ENCODE peak calls at places on chromosomes 16 and 17, in eight cellular contexts. Y, S, W, T, F, V, H and J are unnamed samples.

GRCh38 chr16:69927056-69927757 is 23.9 kb upstream of the CLEC18A start:
- DNase-seq in Y (no peak), S (peak; percentile 80), W (peak; percentile 89), T (no peak), F (peak; percentile 76), V (peak; percentile 35), H (peak; percentile 78), J (no peak)

GRCh38 chr17:77445030-77445907 is 304.5 kb downstream of the SEC14L1 start:
- DNase-seq in Y (no peak), S (peak; percentile 70), W (no peak), T (peak; percentile 92), F (peak; percentile 61), V (no peak), H (no peak), J (no peak)

GRCh38 chr16:23016372-23016771 is 132.9 kb downstream of the USP31 start:
- DNase-seq in Y (no peak), S (no peak), W (no peak), T (peak; percentile 49), F (no peak), V (no peak), H (no peak), J (no peak)

GRCh38 chr17:80833952-80834895 is 157.4 kb upstream of the CHMP6 start:
- DNase-seq in Y (no peak), S (peak; percentile 76), W (peak; percentile 63), T (no peak), F (peak; percentile 84), V (peak; percentile 47), H (peak; percentile 59), J (no peak)

GRCh38 chr17:19928299-19928698 is 49.3 kb downstream of the AKAP10 start:
- DNase-seq in Y (no peak), S (no peak), W (no peak), T (no peak), F (no peak), V (no peak), H (no peak), J (no peak)

GRCh38 chr17:37700881-37701280 is 44.0 kb downstream of the HNF1B start:
- DNase-seq in Y (no peak), S (no peak), W (no peak), T (no peak), F (no peak), V (no peak), H (no peak), J (no peak)

GRCh38 chr16:70470927-70471341 is 16.5 kb downstream of the FCSK start:
- DNase-seq in Y (peak; percentile 65), S (no peak), W (no peak), T (no peak), F (peak; percentile 46), V (peak; percentile 35), H (peak; percentile 53), J (no peak)

GRCh38 chr16:49652441-49653175 is 203.3 kb downstream of the ZNF423 start:
- DNase-seq in Y (no peak), S (peak; percentile 84), W (peak; percentile 82), T (peak; percentile 56), F (peak; percentile 69), V (no peak), H (no peak), J (no peak)

GRCh38 chr16:16017812-16018211 is 68.4 kb downstream of the ABCC1 start:
- DNase-seq in Y (peak; percentile 49), S (no peak), W (no peak), T (no peak), F (no peak), V (no peak), H (no peak), J (no peak)

GRCh38 chr17:62135742-62136141 is 70.7 kb upstream of the MED13 start:
- DNase-seq in Y (no peak), S (no peak), W (no peak), T (no peak), F (no peak), V (no peak), H (no peak), J (no peak)

GRCh38 chr16:69166221-69166833 is 20.6 kb upstream of the SNTB2 start:
- DNase-seq in Y (no peak), S (no peak), W (no peak), T (no peak), F (no peak), V (no peak), H (no peak), J (no peak)

GRCh38 chr16:54152362-54153239 is 134.0 kb downstream of the IRX3 start:
- DNase-seq in Y (no peak), S (no peak), W (no peak), T (no peak), F (no peak), V (no peak), H (no peak), J (no peak)

GRCh38 chr16:765488-765865 is 4.9 kb downstream of the MSLN start:
- DNase-seq in Y (no peak), S (no peak), W (no peak), T (no peak), F (no peak), V (no peak), H (no peak), J (no peak)

GRCh38 chr17:77107506-77108433 is 33.0 kb upstream of the SEC14L1 start:
- DNase-seq in Y (no peak), S (no peak), W (no peak), T (no peak), F (no peak), V (no peak), H (no peak), J (no peak)

GRCh38 chr17:34797724-34798123 is 163.5 kb downstream of the CCT6B start:
- DNase-seq in Y (peak; percentile 11), S (no peak), W (no peak), T (no peak), F (no peak), V (no peak), H (peak; percentile 37), J (no peak)

GRCh38 chr16:81554993-81555392 is 110.4 kb downstream of the CMIP start:
- DNase-seq in Y (no peak), S (no peak), W (no peak), T (no peak), F (no peak), V (no peak), H (no peak), J (no peak)

GRCh38 chr17:72465191-72466024 is 344.6 kb downstream of the SOX9 start:
- DNase-seq in Y (peak; percentile 98), S (no peak), W (no peak), T (peak; percentile 74), F (no peak), V (no peak), H (no peak), J (no peak)

GRCh38 chr16:72060405-72060804 is 2.6 kb upstream of the HPR start:
- DNase-seq in Y (no peak), S (no peak), W (no peak), T (no peak), F (no peak), V (no peak), H (no peak), J (no peak)

GRCh38 chr17:72249441-72249840 is 128.6 kb downstream of the SOX9 start:
- DNase-seq in Y (no peak), S (no peak), W (no peak), T (peak; percentile 82), F (no peak), V (no peak), H (no peak), J (no peak)

DNA sequence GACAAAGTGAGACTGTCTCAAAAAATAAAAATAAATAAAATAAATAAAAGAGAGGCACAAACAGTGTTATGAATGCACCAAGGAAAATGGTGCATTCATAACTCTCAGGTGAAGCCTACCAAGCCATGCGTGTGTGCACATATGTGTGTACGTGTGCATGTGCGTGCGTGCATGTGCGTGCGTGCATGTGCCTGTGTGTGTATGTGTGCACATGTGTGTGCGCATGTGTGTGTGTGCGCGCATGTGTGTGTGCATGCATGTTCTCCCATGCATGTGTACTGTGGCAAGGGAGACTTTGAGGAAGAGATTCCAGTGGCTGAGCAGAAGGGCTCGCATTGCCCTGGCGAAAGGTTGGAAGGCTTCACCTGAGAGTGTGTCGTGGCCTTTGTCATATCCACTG is 4.7 kb downstream of the SPN start:
- DNase-seq in Y (no peak), S (no peak), W (no peak), T (no peak), F (no peak), V (no peak), H (no peak), J (no peak)
- H3K4me1 ChIP-seq in Y (peaks cover 6% of the 10 kb centered on the region), S (peaks cover 6% of the 10 kb centered on the region), W (no peaks in the 10 kb centered on the region), T (no peaks in the 10 kb centered on the region), F (no peaks in the 10 kb centered on the region), V (no peaks in the 10 kb centered on the region), H (no peaks in the 10 kb centered on the region), J (peaks cover 5% of the 10 kb centered on the region)

GRCh38 chr17:41377546-41377945 is 4.6 kb downstream of the KRT34 start:
- DNase-seq in Y (no peak), S (no peak), W (no peak), T (no peak), F (no peak), V (no peak), H (no peak), J (no peak)
- H3K4me1 ChIP-seq in Y (peaks cover 10% of the 10 kb centered on the region), S (no peaks in the 10 kb centered on the region), W (no peaks in the 10 kb centered on the region), T (no peaks in the 10 kb centered on the region), F (no peaks in the 10 kb centered on the region), V (no peaks in the 10 kb centered on the region), H (no peaks in the 10 kb centered on the region), J (no peaks in the 10 kb centered on the region)

DNA sequence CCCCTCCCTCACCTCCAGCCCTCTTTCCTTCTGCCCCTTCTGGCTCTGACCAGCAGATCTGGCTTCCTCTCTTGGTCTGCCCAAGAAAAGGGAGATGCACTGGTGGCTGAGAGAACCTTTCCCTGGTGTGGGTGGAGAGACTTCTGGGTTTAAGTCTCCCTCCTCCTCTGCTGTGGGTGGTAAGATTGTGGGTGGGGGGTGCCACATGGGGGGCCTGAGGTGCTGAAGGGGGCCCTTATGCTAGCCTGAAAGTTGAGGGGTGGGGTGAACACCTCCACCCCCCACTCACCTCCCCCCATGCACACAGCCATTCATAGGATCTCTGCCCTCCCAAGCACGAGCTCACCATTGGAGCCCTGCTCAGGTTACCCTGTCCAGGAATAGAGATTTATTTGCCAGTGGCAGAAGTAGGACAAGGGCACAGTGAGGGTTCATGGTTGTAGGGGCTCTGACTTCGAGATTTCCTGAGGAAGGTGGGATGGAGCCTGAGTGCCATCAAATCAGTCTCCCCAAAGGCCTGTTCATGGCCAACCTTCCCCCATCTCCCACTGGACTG is 1.7 kb upstream of the STAC2 start:
- DNase-seq in Y (no peak), S (no peak), W (no peak), T (peak; percentile 12), F (no peak), V (no peak), H (no peak), J (no peak)
- H3K4me1 ChIP-seq in Y (peaks cover 35% of the 10 kb centered on the region), S (peaks cover 11% of the 10 kb centered on the region), W (peaks cover 32% of the 10 kb centered on the region), T (peaks cover 7% of the 10 kb centered on the region), F (peaks cover 27% of the 10 kb centered on the region), V (peaks cover 29% of the 10 kb centered on the region), H (peaks cover 20% of the 10 kb centered on the region), J (no peaks in the 10 kb centered on the region)

DNA sequence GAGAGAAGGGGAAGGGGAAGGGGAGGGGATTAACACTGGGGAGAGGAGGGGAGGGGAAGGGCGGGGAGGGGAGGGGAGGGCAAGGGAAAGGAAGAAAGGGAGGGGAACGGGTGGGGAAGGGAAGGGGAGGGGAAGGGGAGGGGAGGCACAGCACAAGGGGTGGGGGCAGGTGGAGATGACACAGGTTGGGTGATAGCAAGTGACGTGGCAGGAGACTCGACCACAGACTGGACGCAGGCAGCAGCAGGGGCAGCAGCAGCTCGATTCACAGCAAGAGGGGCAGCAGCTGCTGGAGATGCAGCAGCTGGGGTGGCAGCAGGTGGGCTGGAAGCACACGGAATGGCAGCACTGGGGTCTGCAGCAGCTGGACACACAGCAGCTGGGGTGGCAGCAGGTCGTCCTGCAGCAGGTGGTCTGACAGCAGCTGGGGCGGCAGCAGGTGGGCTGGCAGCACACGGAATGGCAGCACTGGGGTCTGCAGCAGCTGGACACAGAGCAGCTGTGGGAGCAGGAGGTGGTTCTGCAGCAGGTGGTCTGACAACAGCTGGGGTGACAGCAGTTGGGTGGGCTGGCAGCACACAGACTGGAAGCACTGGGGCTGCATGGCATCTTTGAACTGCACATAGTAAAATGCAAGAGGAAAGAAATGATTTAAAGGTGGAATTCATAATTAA is at the start of gene KRTAP4-16:
- DNase-seq in Y (no peak), S (no peak), W (no peak), T (no peak), F (no peak), V (no peak), H (no peak), J (no peak)
- H3K4me1 ChIP-seq in Y (peaks cover 34% of the 10 kb centered on the region), S (no peaks in the 10 kb centered on the region), W (no peaks in the 10 kb centered on the region), T (no peaks in the 10 kb centered on the region), F (no peaks in the 10 kb centered on the region), V (no peaks in the 10 kb centered on the region), H (no peaks in the 10 kb centered on the region), J (no peaks in the 10 kb centered on the region)